ENCODE peak calls at places on chromosomes 16 and 17, in eight cellular contexts. T is suprapubic skin; X is ovary; A is uterus; P is hepatocyte; R is CD4-positive, CD25-positive, alpha-beta regulatory T cell; H is colonic mucosa; I is sigmoid colon. F is an unnamed sample.

GRCh38 chr17:19714542-19715411 is 1.6 kb downstream of the SLC47A2 start:
- DNase-seq in T (peak), X (peak), A (no peak), P (no peak), R (no peak), H (peak), I (peak), F (peak)

GRCh38 chr16:15427648-15428239 is 6.6 kb upstream of the BMERB1 start:
- DNase-seq in T (peak), X (peak), A (peak), P (peak), R (peak), H (peak), I (peak), F (peak)

GRCh38 chr17:20189322-20189721 is 180.2 kb downstream of the SPECC1 start:
- DNase-seq in T (no peak), X (no peak), A (no peak), P (peak), R (no peak), H (no peak), I (no peak), F (peak)

GRCh38 chr17:16910341-16910740 is 61.6 kb downstream of the TNFRSF13B start:
- DNase-seq in T (no peak), X (no peak), A (no peak), P (no peak), R (no peak), H (no peak), I (no peak), F (peak)

GRCh38 chr16:58036943-58037342 is 11.4 kb downstream of the MMP15 start:
- DNase-seq in T (no peak), X (no peak), A (no peak), P (no peak), R (no peak), H (no peak), I (no peak), F (no peak)

GRCh38 chr16:11612110-11612981 is 25.6 kb upstream of the LITAF start:
- DNase-seq in T (no peak), X (no peak), A (no peak), P (peak), R (no peak), H (peak), I (no peak), F (peak)

GRCh38 chr17:78114831-78115723 is 13.5 kb downstream of the TMC6 start:
- DNase-seq in T (peak), X (no peak), A (no peak), P (no peak), R (no peak), H (no peak), I (no peak), F (no peak)

GRCh38 chr16:89507219-89507833 is 877 bp upstream of the SPG7 start:
- DNase-seq in T (no peak), X (no peak), A (no peak), P (no peak), R (no peak), H (peak), I (no peak), F (no peak)

GRCh38 chr16:4358831-4359561 is 7.9 kb upstream of the PAM16 start:
- DNase-seq in T (no peak), X (peak), A (peak), P (peak), R (peak), H (peak), I (peak), F (peak)

GRCh38 chr16:28549301-28549899 is 4.3 kb upstream of the SGF29 start:
- DNase-seq in T (no peak), X (no peak), A (no peak), P (peak), R (no peak), H (peak), I (no peak), F (no peak)

GRCh38 chr16:57134982-57135381 is 42.6 kb downstream of the CPNE2 start:
- DNase-seq in T (no peak), X (no peak), A (no peak), P (no peak), R (peak), H (peak), I (no peak), F (no peak)

GRCh38 chr16:6496996-6497395 is 835.6 kb upstream of the RBFOX1 start:
- DNase-seq in T (no peak), X (no peak), A (no peak), P (no peak), R (no peak), H (no peak), I (no peak), F (no peak)

GRCh38 chr17:35423761-35424160 is 8.5 kb downstream of the SLFN12 start:
- DNase-seq in T (no peak), X (no peak), A (no peak), P (no peak), R (no peak), H (no peak), I (no peak), F (no peak)

GRCh38 chr17:38864636-38865398 is 5.0 kb upstream of the LASP1 start:
- DNase-seq in T (no peak), X (no peak), A (no peak), P (no peak), R (no peak), H (no peak), I (no peak), F (peak)

GRCh38 chr17:39926588-39927100 is 757 bp downstream of the ORMDL3 start:
- DNase-seq in T (no peak), X (no peak), A (peak), P (peak), R (peak), H (peak), I (peak), F (peak)
- H3K27ac ChIP-seq in T (peak), X (peak), A (peak), P (peak), R (peak), H (peak), I (peak), F (peak)

DNA sequence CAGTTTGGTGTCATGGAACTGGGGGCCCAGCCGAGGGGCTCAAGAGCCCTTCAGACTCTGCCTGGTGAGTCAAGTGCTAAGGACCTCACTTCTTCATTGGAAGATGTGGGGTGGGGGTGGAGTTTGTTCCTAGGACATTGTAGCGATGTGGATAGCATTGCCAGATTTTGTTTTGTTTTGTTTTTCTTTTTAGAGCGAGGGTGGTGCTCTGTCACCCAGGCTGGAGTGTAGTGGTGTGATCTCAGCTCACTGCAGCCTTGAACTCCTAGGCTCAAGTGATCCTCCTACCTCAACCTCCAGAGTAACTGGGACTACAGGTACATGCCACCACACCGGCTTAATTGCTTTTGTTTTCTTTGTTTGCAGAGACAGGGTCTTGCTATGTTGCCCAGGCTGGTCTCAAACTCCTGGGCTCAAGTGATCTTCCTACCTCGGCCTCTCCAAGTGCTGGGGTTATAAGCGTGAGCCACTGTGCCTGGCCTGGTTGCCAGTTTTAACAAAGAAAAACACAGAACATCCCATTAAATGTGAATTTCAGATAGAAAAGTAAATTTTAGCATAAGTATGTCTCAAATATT is 3.0 kb upstream of the TMEM92 start:
- DNase-seq in T (no peak), X (no peak), A (peak), P (peak), R (no peak), H (peak), I (no peak), F (no peak)
- H3K27ac ChIP-seq in T (peak), X (peak), A (peak), P (peak), R (no peak), H (no peak), I (peak), F (no peak)

GRCh38 chr16:19831678-19832077 is 53.0 kb downstream of the GPRC5B start:
- DNase-seq in T (no peak), X (no peak), A (no peak), P (no peak), R (no peak), H (no peak), I (no peak), F (no peak)

GRCh38 chr16:19833581-19833980 is 51.1 kb downstream of the GPRC5B start:
- DNase-seq in T (no peak), X (no peak), A (no peak), P (no peak), R (no peak), H (no peak), I (no peak), F (no peak)

GRCh38 chr16:19835989-19836421 is 48.6 kb downstream of the GPRC5B start:
- DNase-seq in T (no peak), X (no peak), A (no peak), P (no peak), R (no peak), H (no peak), I (no peak), F (no peak)

GRCh38 chr16:19830902-19831555 is 53.6 kb downstream of the GPRC5B start:
- DNase-seq in T (no peak), X (no peak), A (no peak), P (no peak), R (no peak), H (no peak), I (no peak), F (no peak)

GRCh38 chr16:19833176-19833575 is 51.5 kb downstream of the GPRC5B start:
- DNase-seq in T (no peak), X (no peak), A (no peak), P (no peak), R (no peak), H (no peak), I (no peak), F (no peak)
- H3K27ac ChIP-seq in T (no peak), X (no peak), A (no peak), P (no peak), R (no peak), H (no peak), I (no peak), F (no peak)

DNA sequence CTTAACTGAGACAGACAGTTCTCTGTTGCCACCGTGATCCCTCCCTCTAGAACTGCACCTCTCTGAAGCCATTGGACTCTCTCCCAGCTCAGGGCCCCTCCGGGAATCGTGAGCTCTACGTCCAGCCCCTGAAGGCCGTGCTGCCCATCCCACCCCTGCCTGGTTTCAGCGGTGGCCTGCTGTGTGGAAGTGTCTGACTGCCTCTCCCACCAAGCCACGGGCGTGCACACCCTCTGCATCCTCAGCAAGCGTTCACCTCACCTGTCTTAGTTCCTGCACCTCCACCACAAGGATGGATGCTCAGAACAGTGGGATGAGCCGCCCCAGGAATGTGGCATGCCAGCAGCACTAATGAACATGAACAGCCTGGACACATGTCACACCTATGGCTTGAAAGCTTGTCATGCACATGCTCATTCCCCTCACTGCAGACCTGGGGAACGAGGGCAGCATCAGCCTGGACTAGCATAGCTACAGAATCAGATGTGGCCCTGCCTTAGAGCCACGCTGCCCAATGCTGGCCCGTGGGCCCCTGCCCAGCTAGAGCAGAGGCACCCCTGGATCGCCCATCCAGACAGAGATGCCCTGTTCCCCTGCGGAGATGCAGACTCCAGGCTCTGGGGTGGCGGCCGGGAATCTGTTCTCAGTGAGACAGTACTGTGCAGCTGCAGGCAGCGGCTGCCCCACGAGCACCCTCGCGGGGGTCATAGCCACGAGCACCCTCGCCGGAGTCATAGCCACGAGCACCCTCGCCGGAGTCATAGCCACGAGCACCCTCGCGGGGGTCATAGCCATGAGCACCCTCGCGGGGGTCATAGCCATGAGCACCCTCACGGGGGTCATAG is 73.7 kb upstream of the CHMP6 start:
- DNase-seq in T (no peak), X (no peak), A (no peak), P (no peak), R (no peak), H (no peak), I (peak), F (no peak)
- H3K27ac ChIP-seq in T (no peak), X (no peak), A (peak), P (no peak), R (no peak), H (no peak), I (no peak), F (no peak)

DNA sequence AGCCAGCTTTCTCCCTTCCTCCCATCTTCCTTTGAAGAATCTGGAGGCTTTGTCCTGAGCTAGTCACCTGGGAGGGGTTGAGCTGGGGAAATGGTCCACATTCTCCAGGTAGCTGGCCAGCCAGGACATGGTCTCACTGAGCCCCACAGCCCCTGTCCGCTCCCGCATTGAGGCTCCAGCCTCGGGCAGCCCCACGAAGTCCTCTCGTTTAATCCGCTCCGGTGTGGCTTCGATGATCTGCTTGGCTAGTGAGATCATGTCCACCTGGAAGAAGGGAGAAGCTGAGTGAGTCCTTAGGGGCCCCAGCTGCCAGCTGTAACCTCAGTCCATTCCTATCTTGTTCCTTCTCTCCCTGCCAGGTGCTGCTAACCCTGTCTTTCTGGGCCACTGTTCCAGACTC is 2.7 kb upstream of the SPAG7 start:
- DNase-seq in T (no peak), X (no peak), A (no peak), P (no peak), R (no peak), H (no peak), I (peak), F (no peak)
- H3K27ac ChIP-seq in T (no peak), X (no peak), A (peak), P (peak), R (no peak), H (no peak), I (peak), F (no peak)

GRCh38 chr16:50696126-50696525 is 2.7 kb downstream of the NOD2 start:
- DNase-seq in T (no peak), X (no peak), A (no peak), P (no peak), R (no peak), H (no peak), I (no peak), F (peak)
- H3K27ac ChIP-seq in T (peak), X (no peak), A (peak), P (no peak), R (peak), H (peak), I (peak), F (no peak)

GRCh38 chr17:1120596-1121441 is 59.0 kb downstream of the ABR start:
- DNase-seq in T (no peak), X (no peak), A (no peak), P (no peak), R (no peak), H (no peak), I (no peak), F (peak)
- H3K27ac ChIP-seq in T (no peak), X (no peak), A (no peak), P (no peak), R (no peak), H (no peak), I (no peak), F (no peak)

GRCh38 chr17:28684963-28685362 is 23.0 kb downstream of the SUPT6H start:
- DNase-seq in T (no peak), X (peak), A (peak), P (peak), R (no peak), H (peak), I (peak), F (no peak)
- H3K27ac ChIP-seq in T (no peak), X (no peak), A (no peak), P (no peak), R (no peak), H (no peak), I (no peak), F (no peak)

GRCh38 chr17:5819396-5819795 is 235.1 kb upstream of the NLRP1 start:
- DNase-seq in T (no peak), X (no peak), A (no peak), P (no peak), R (no peak), H (no peak), I (no peak), F (no peak)

GRCh38 chr17:5813357-5813756 is 229.0 kb upstream of the NLRP1 start:
- DNase-seq in T (no peak), X (no peak), A (no peak), P (no peak), R (no peak), H (no peak), I (no peak), F (no peak)

GRCh38 chr17:5817475-5818395 is 233.4 kb upstream of the NLRP1 start:
- DNase-seq in T (no peak), X (no peak), A (no peak), P (no peak), R (no peak), H (no peak), I (no peak), F (no peak)

GRCh38 chr17:5815396-5815795 is 231.1 kb upstream of the NLRP1 start:
- DNase-seq in T (no peak), X (no peak), A (no peak), P (no peak), R (no peak), H (no peak), I (no peak), F (no peak)

GRCh38 chr17:5816491-5816890 is 232.2 kb upstream of the NLRP1 start:
- DNase-seq in T (no peak), X (no peak), A (no peak), P (no peak), R (no peak), H (no peak), I (no peak), F (no peak)
- H3K27ac ChIP-seq in T (no peak), X (no peak), A (no peak), P (no peak), R (no peak), H (no peak), I (no peak), F (no peak)

F was measured in endodermal cell.